ENCODE peak calls at places on chromosomes 13 and 19, in seven cellular contexts. D is neural crest cell, Y is upper lobe of right lung, F is tibial nerve, X is nephron progenitor cell, T is fibroblast of mammary gland, V is sigmoid colon. E is an unnamed sample.
A peak's percentile ranks its signal among the peaks of the same experiment; 100 is the strongest.

GRCh38 chr19:17471410-17472125 is 1.2 kb downstream of the SLC27A1 start:
- DNase-seq in T (no peak), D (no peak), Y (no peak), F (no peak), X (no peak), V (no peak), E (no peak)

GRCh38 chr13:85093808-85094207 is 705.4 kb downstream of the SLITRK6 start:
- DNase-seq in T (peak; percentile 6), X (no peak), D (no peak), F (peak; percentile 62), V (no peak), Y (no peak), E (no peak)

GRCh38 chr13:109412232-109412935 is 374.0 kb downstream of the IRS2 start:
- DNase-seq in Y (no peak), D (peak; percentile 54), X (peak; percentile 72), V (no peak), T (no peak), F (no peak), E (no peak)

GRCh38 chr13:25372275-25373081 is 704 bp downstream of the ATP8A2 start:
- DNase-seq in F (no peak), D (peak; percentile 18), T (no peak), Y (no peak), V (no peak), X (peak; percentile 67), E (no peak)

GRCh38 chr19:861756-862528 is 2.5 kb downstream of the CFD start:
- DNase-seq in X (peak; percentile 84), T (no peak), F (no peak), D (peak; percentile 44), Y (peak; percentile 86), V (no peak), E (no peak)

GRCh38 chr19:35715981-35716734 is 1.6 kb upstream of the KMT2B start:
- DNase-seq in T (no peak), Y (peak; percentile 88), V (peak; percentile 83), D (no peak), F (no peak), X (peak; percentile 73), E (no peak)

GRCh38 chr13:29976535-29976934 is 126.1 kb upstream of the UBL3 start:
- DNase-seq in F (no peak), D (no peak), Y (no peak), T (no peak), V (no peak), X (no peak), E (no peak)

GRCh38 chr13:32403108-32403507 is 24.8 kb downstream of the N4BP2L1 start:
- DNase-seq in D (no peak), Y (no peak), X (no peak), F (no peak), V (no peak), T (no peak), E (no peak)

GRCh38 chr13:46206138-46206537 is 5.6 kb upstream of the LRRC63 start:
- DNase-seq in D (no peak), V (no peak), X (no peak), F (no peak), T (no peak), Y (no peak), E (no peak)

GRCh38 chr19:10518444-10519361 is 1.5 kb upstream of the S1PR5 start:
- DNase-seq in Y (no peak), V (no peak), D (no peak), F (no peak), T (no peak), X (peak; percentile 25), E (no peak)

GRCh38 chr19:1206733-1207301 is 1.2 kb downstream of the STK11 start:
- DNase-seq in F (no peak), D (no peak), Y (no peak), V (no peak), X (no peak), T (no peak), E (no peak)

GRCh38 chr19:29831686-29832085 is 19.9 kb downstream of the CCNE1 start:
- DNase-seq in T (no peak), V (no peak), F (no peak), D (no peak), Y (no peak), X (no peak), E (no peak)

GRCh38 chr19:47231215-47232054 is 436 bp upstream of the BBC3 start:
- DNase-seq in Y (peak; percentile 97), T (peak; percentile 76), V (peak; percentile 95), D (peak; percentile 67), F (peak; percentile 76), X (peak; percentile 93), E (peak; percentile 83)

GRCh38 chr13:44231786-44232516 is 141.7 kb upstream of the SERP2 start:
- DNase-seq in X (no peak), V (peak; percentile 82), F (peak; percentile 52), T (peak; percentile 97), D (no peak), Y (peak; percentile 88), E (peak; percentile 84)
- TF ChIP-seq CTCF in X (no peak), V (no peak), F (no peak), T (no peak), D (no peak), Y (no peak), E (peak; percentile 8)

DNA sequence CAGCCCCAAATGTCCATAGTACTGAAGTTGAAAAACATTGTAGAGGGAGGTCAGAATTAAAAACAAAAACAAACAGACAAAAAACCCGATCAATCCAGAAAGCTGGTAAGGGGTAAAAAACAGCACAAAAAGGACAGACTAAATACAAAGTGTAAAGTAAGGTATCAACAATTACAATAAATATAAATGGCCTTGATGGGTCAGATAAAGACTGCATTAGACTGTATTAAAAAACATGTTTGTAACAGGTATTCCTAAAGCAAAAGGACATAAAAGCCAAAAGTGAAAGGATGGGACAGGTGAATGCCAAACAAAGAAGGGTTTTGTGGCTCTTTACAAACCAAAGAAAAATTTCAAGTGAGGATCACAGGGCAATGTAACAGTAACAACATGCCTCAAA is 16.3 kb downstream of the ZNF329 start:
- DNase-seq in D (no peak), X (no peak), V (no peak), Y (no peak), T (no peak), F (no peak), E (no peak)
- TF ChIP-seq CTCF in D (no peak), X (no peak), V (no peak), Y (no peak), T (no peak), F (no peak), E (no peak)

GRCh38 chr19:56189785-56190184 is 7.8 kb downstream of the ZSCAN5B start:
- DNase-seq in F (no peak), T (no peak), X (no peak), D (no peak), V (no peak), Y (no peak), E (no peak)
- TF ChIP-seq CTCF in F (no peak), T (no peak), X (no peak), D (no peak), V (no peak), Y (no peak), E (no peak)

GRCh38 chr19:51802775-51803174 is 7.8 kb downstream of the FPR3 start:
- DNase-seq in Y (no peak), V (no peak), T (no peak), F (no peak), D (no peak), X (no peak), E (no peak)
- TF ChIP-seq CTCF in Y (no peak), V (no peak), T (no peak), F (no peak), D (no peak), X (no peak), E (no peak)

GRCh38 chr13:71285700-71286099 is 581.3 kb downstream of the DACH1 start:
- DNase-seq in X (no peak), D (no peak), V (no peak), F (no peak), T (no peak), Y (no peak), E (no peak)
- TF ChIP-seq CTCF in X (no peak), D (no peak), V (no peak), F (no peak), T (no peak), Y (peak; percentile 27), E (peak; percentile 6)

GRCh38 chr13:97914537-97914936 is 38.9 kb upstream of the IPO5 start:
- DNase-seq in V (no peak), Y (no peak), T (peak; percentile 16), D (no peak), X (no peak), F (no peak), E (no peak)

GRCh38 chr13:97913206-97913605 is 40.3 kb upstream of the IPO5 start:
- DNase-seq in V (no peak), T (peak; percentile 59), F (no peak), Y (no peak), D (no peak), X (no peak), E (no peak)

GRCh38 chr13:97912139-97912535 is 41.3 kb upstream of the IPO5 start:
- DNase-seq in D (no peak), F (no peak), Y (no peak), V (no peak), X (no peak), T (no peak), E (no peak)

GRCh38 chr13:97911311-97912138 is 42.0 kb upstream of the IPO5 start:
- DNase-seq in V (no peak), T (peak; percentile 65), Y (no peak), X (no peak), D (no peak), F (no peak), E (no peak)
- TF ChIP-seq CTCF in V (no peak), T (peak; percentile 50), Y (peak; percentile 28), X (peak; percentile 28), D (peak; percentile 46), F (no peak), E (peak; percentile 34)

E was measured in AG09319.